ENCODE peak calls at places on chromosomes 11 and 22, in ten cellular contexts. V, Y, B, S, T, G, C, L, I and N are unnamed samples.

GRCh38 chr11:128714881-128715280 is 21.0 kb downstream of the FLI1 start:
- DNase-seq in V (no peak), Y (no peak), B (peak), S (peak), T (peak), G (no peak), C (no peak), L (peak), I (no peak), N (no peak)

GRCh38 chr22:38397189-38398097 is 57.6 kb downstream of the KCNJ4 start:
- DNase-seq in V (no peak), Y (no peak), B (peak), S (peak), T (peak), G (no peak), C (peak), L (no peak), I (peak), N (peak)

GRCh38 chr22:20408891-20409290 is 14.9 kb downstream of the ZNF74 start:
- DNase-seq in V (no peak), Y (no peak), B (no peak), S (no peak), T (no peak), G (no peak), C (no peak), L (no peak), I (peak), N (no peak)

GRCh38 chr11:69433741-69434140 is 47.7 kb upstream of the LINC01488 start:
- DNase-seq in V (no peak), Y (no peak), B (no peak), S (no peak), T (no peak), G (no peak), C (no peak), L (no peak), I (no peak), N (no peak)

GRCh38 chr11:926341-926916 is 759 bp downstream of the AP2A2 start:
- DNase-seq in V (no peak), Y (no peak), B (peak), S (peak), T (peak), G (no peak), C (peak), L (peak), I (peak), N (no peak)

GRCh38 chr22:28207281-28208030 is 288.4 kb upstream of the PITPNB start:
- DNase-seq in V (no peak), Y (no peak), B (no peak), S (peak), T (peak), G (no peak), C (no peak), L (peak), I (no peak), N (no peak)

GRCh38 chr11:10400856-10401255 is 54.2 kb upstream of the AMPD3 start:
- DNase-seq in V (no peak), Y (no peak), B (no peak), S (no peak), T (no peak), G (no peak), C (no peak), L (peak), I (no peak), N (no peak)

GRCh38 chr22:30754971-30755759 is 60.5 kb downstream of the OSBP2 start:
- DNase-seq in V (no peak), Y (peak), B (peak), S (peak), T (peak), G (peak), C (peak), L (peak), I (no peak), N (peak)

GRCh38 chr22:41699264-41700104 is at the start of gene MEI1:
- DNase-seq in V (peak), Y (peak), B (peak), S (peak), T (peak), G (peak), C (peak), L (peak), I (peak), N (peak)

GRCh38 chr22:22618448-22618847 is 26.0 kb upstream of the GGTLC2 start:
- DNase-seq in V (no peak), Y (no peak), B (no peak), S (no peak), T (no peak), G (no peak), C (no peak), L (no peak), I (no peak), N (no peak)

GRCh38 chr11:68314203-68314885 is 2.0 kb downstream of the LRP5 start:
- DNase-seq in V (no peak), Y (no peak), B (no peak), S (peak), T (no peak), G (no peak), C (peak), L (no peak), I (no peak), N (peak)

GRCh38 chr11:11843233-11843632 is 1.5 kb downstream of the USP47 start:
- DNase-seq in V (no peak), Y (no peak), B (peak), S (peak), T (peak), G (no peak), C (no peak), L (peak), I (no peak), N (no peak)

GRCh38 chr11:134503596-134503995 is 91.6 kb upstream of the B3GAT1 start:
- DNase-seq in V (no peak), Y (no peak), B (no peak), S (no peak), T (no peak), G (no peak), C (no peak), L (no peak), I (peak), N (no peak)

GRCh38 chr11:114193730-114194674 is 102.2 kb upstream of the NNMT start:
- DNase-seq in V (no peak), Y (no peak), B (no peak), S (no peak), T (peak), G (no peak), C (no peak), L (no peak), I (peak), N (no peak)

GRCh38 chr11:79314906-79315689 is 125.7 kb downstream of the TENM4 start:
- DNase-seq in V (no peak), Y (no peak), B (no peak), S (peak), T (peak), G (no peak), C (no peak), L (peak), I (no peak), N (no peak)

GRCh38 chr22:45878051-45878764 is 98.8 kb downstream of the WNT7B start:
- DNase-seq in V (no peak), Y (no peak), B (no peak), S (no peak), T (no peak), G (no peak), C (peak), L (no peak), I (peak), N (peak)

GRCh38 chr11:63829823-63830489 is 9.0 kb upstream of the MARK2 start:
- DNase-seq in V (no peak), Y (no peak), B (no peak), S (peak), T (peak), G (no peak), C (no peak), L (peak), I (no peak), N (no peak)

GRCh38 chr11:132785878-132786277 is 746.4 kb downstream of the OPCML start:
- DNase-seq in V (no peak), Y (no peak), B (no peak), S (no peak), T (no peak), G (no peak), C (no peak), L (no peak), I (no peak), N (no peak)

GRCh38 chr11:19723572-19724342 is 11.1 kb downstream of the NAV2 start:
- DNase-seq in V (no peak), Y (no peak), B (no peak), S (peak), T (peak), G (peak), C (peak), L (peak), I (peak), N (no peak)

GRCh38 chr11:113177596-113178115 is 136.7 kb upstream of the TTC12 start:
- DNase-seq in V (no peak), Y (no peak), B (no peak), S (no peak), T (no peak), G (no peak), C (no peak), L (no peak), I (no peak), N (no peak)